ENCODE peak calls at places on chromosomes 2 and 18, in nine cellular contexts. One of them, this sample, is unnamed.
A peak's percentile ranks its signal among the peaks of the same experiment; 100 is the strongest.

GRCh38 chr2:71720283-71720560 is 266.9 kb downstream of the DYSF start:
- DNase-seq in T-helper 2 cell: no peak
- DNase-seq in stromal cell of bone marrow: no peak
- DNase-seq in stimulated activated CD4-positive, alpha-beta T cell treated with anti-CD3 and anti-CD28 coated beads, Interleukin-15, amount 100 ng/mL, for 1 hour: no peak
- DNase-seq in HFF-Myc: no peak
- DNase-seq in MCF 10A: no peak
- DNase-seq in NCI-H1092 treated with DMSO at 0.1 percent for 48 hours: no peak
- DNase-seq in Calu3: no peak
- DNase-seq in iris pigment epithelial cell: no peak
- DNase-seq in this sample: no peak

GRCh38 chr2:11710632-11711381 is 35.6 kb upstream of the LPIN1 start:
- DNase-seq in T-helper 2 cell: no peak
- DNase-seq in stromal cell of bone marrow: no peak
- DNase-seq in stimulated activated CD4-positive, alpha-beta T cell treated with anti-CD3 and anti-CD28 coated beads, Interleukin-15, amount 100 ng/mL, for 1 hour: no peak
- DNase-seq in HFF-Myc: no peak
- DNase-seq in MCF 10A: no peak
- DNase-seq in NCI-H1092 treated with DMSO at 0.1 percent for 48 hours: peak; percentile 6
- DNase-seq in Calu3: peak; percentile 10
- DNase-seq in iris pigment epithelial cell: peak; percentile 11
- DNase-seq in this sample: no peak

GRCh38 chr2:8457092-8457481 is 224.8 kb upstream of the ID2 start:
- DNase-seq in T-helper 2 cell: peak; percentile 20
- DNase-seq in stromal cell of bone marrow: no peak
- DNase-seq in stimulated activated CD4-positive, alpha-beta T cell treated with anti-CD3 and anti-CD28 coated beads, Interleukin-15, amount 100 ng/mL, for 1 hour: no peak
- DNase-seq in HFF-Myc: no peak
- DNase-seq in MCF 10A: no peak
- DNase-seq in NCI-H1092 treated with DMSO at 0.1 percent for 48 hours: peak; percentile 5
- DNase-seq in Calu3: peak; percentile 41
- DNase-seq in iris pigment epithelial cell: no peak
- DNase-seq in this sample: peak; percentile 34

GRCh38 chr2:160491922-160492371 is 1.7 kb downstream of the RBMS1 start:
- DNase-seq in T-helper 2 cell: no peak
- DNase-seq in stromal cell of bone marrow: peak; percentile 40
- DNase-seq in stimulated activated CD4-positive, alpha-beta T cell treated with anti-CD3 and anti-CD28 coated beads, Interleukin-15, amount 100 ng/mL, for 1 hour: no peak
- DNase-seq in HFF-Myc: peak; percentile 35
- DNase-seq in MCF 10A: peak; percentile 58
- DNase-seq in NCI-H1092 treated with DMSO at 0.1 percent for 48 hours: no peak
- DNase-seq in Calu3: no peak
- DNase-seq in iris pigment epithelial cell: peak; percentile 82
- DNase-seq in this sample: no peak

GRCh38 chr2:69559696-69560482 is 83.7 kb downstream of the AAK1 start:
- DNase-seq in T-helper 2 cell: no peak
- DNase-seq in stromal cell of bone marrow: peak; percentile 47
- DNase-seq in stimulated activated CD4-positive, alpha-beta T cell treated with anti-CD3 and anti-CD28 coated beads, Interleukin-15, amount 100 ng/mL, for 1 hour: no peak
- DNase-seq in HFF-Myc: no peak
- DNase-seq in MCF 10A: peak; percentile 71
- DNase-seq in NCI-H1092 treated with DMSO at 0.1 percent for 48 hours: peak; percentile 20
- DNase-seq in Calu3: peak; percentile 37
- DNase-seq in iris pigment epithelial cell: peak; percentile 79
- DNase-seq in this sample: no peak

GRCh38 chr2:70626254-70626990 is 72.8 kb upstream of the TGFA start:
- DNase-seq in T-helper 2 cell: no peak
- DNase-seq in stromal cell of bone marrow: no peak
- DNase-seq in stimulated activated CD4-positive, alpha-beta T cell treated with anti-CD3 and anti-CD28 coated beads, Interleukin-15, amount 100 ng/mL, for 1 hour: no peak
- DNase-seq in HFF-Myc: no peak
- DNase-seq in MCF 10A: no peak
- DNase-seq in NCI-H1092 treated with DMSO at 0.1 percent for 48 hours: no peak
- DNase-seq in Calu3: no peak
- DNase-seq in iris pigment epithelial cell: no peak
- DNase-seq in this sample: no peak

GRCh38 chr2:73290049-73290839 is 3.1 kb downstream of the EGR4 start:
- DNase-seq in T-helper 2 cell: no peak
- DNase-seq in stromal cell of bone marrow: no peak
- DNase-seq in stimulated activated CD4-positive, alpha-beta T cell treated with anti-CD3 and anti-CD28 coated beads, Interleukin-15, amount 100 ng/mL, for 1 hour: no peak
- DNase-seq in HFF-Myc: no peak
- DNase-seq in MCF 10A: peak; percentile 57
- DNase-seq in NCI-H1092 treated with DMSO at 0.1 percent for 48 hours: peak; percentile 47
- DNase-seq in Calu3: peak; percentile 65
- DNase-seq in iris pigment epithelial cell: peak; percentile 59
- DNase-seq in this sample: no peak

GRCh38 chr18:58013241-58014211 is 30.5 kb upstream of the NEDD4L start:
- DNase-seq in T-helper 2 cell: no peak
- DNase-seq in stromal cell of bone marrow: no peak
- DNase-seq in stimulated activated CD4-positive, alpha-beta T cell treated with anti-CD3 and anti-CD28 coated beads, Interleukin-15, amount 100 ng/mL, for 1 hour: no peak
- DNase-seq in HFF-Myc: no peak
- DNase-seq in MCF 10A: peak; percentile 86
- DNase-seq in NCI-H1092 treated with DMSO at 0.1 percent for 48 hours: no peak
- DNase-seq in Calu3: peak; percentile 49
- DNase-seq in iris pigment epithelial cell: no peak
- DNase-seq in this sample: no peak

GRCh38 chr2:183063083-183063482 is 15.5 kb upstream of the DUSP19 start:
- DNase-seq in T-helper 2 cell: no peak
- DNase-seq in stromal cell of bone marrow: peak; percentile 54
- DNase-seq in stimulated activated CD4-positive, alpha-beta T cell treated with anti-CD3 and anti-CD28 coated beads, Interleukin-15, amount 100 ng/mL, for 1 hour: no peak
- DNase-seq in HFF-Myc: no peak
- DNase-seq in MCF 10A: peak; percentile 13
- DNase-seq in NCI-H1092 treated with DMSO at 0.1 percent for 48 hours: no peak
- DNase-seq in Calu3: no peak
- DNase-seq in iris pigment epithelial cell: peak; percentile 35
- DNase-seq in this sample: no peak

GRCh38 chr2:212427031-212427430 is 111.6 kb downstream of the ERBB4 start:
- DNase-seq in T-helper 2 cell: no peak
- DNase-seq in stromal cell of bone marrow: no peak
- DNase-seq in stimulated activated CD4-positive, alpha-beta T cell treated with anti-CD3 and anti-CD28 coated beads, Interleukin-15, amount 100 ng/mL, for 1 hour: no peak
- DNase-seq in HFF-Myc: no peak
- DNase-seq in MCF 10A: no peak
- DNase-seq in NCI-H1092 treated with DMSO at 0.1 percent for 48 hours: no peak
- DNase-seq in Calu3: no peak
- DNase-seq in iris pigment epithelial cell: no peak
- DNase-seq in this sample: no peak